ENCODE peak calls at places on chromosomes 4 and X, in nine cellular contexts. J, O, E, C, L, N, G, X and D are unnamed samples.
A peak's percentile ranks its signal among the peaks of the same experiment; 100 is the strongest.

GRCh38 chrX:39170432-39170831 is 369.2 kb downstream of the MID1IP1 start:
- DNase-seq in J (no peak), O (no peak), E (no peak), C (no peak), L (no peak), N (no peak), G (no peak), X (no peak), D (no peak)

GRCh38 chr4:117085185-117085701 is at the start of gene TRAM1L1:
- DNase-seq in J (no peak), O (no peak), E (no peak), C (peak; percentile 85), L (peak; percentile 76), N (no peak), G (peak; percentile 65), X (peak; percentile 74), D (peak; percentile 40)

GRCh38 chrX:27086221-27086620 is 376.9 kb downstream of the PPP4R3C start:
- DNase-seq in J (no peak), O (no peak), E (no peak), C (no peak), L (no peak), N (no peak), G (no peak), X (no peak), D (no peak)

GRCh38 chrX:87160435-87161010 is 357.1 kb upstream of the KLHL4 start:
- DNase-seq in J (no peak), O (no peak), E (no peak), C (no peak), L (no peak), N (no peak), G (no peak), X (no peak), D (no peak)

GRCh38 chr4:38002451-38003071 is 42.4 kb downstream of the PTTG2 start:
- DNase-seq in J (no peak), O (no peak), E (no peak), C (no peak), L (peak; percentile 55), N (no peak), G (no peak), X (no peak), D (no peak)

GRCh38 chr4:120977435-120977997 is 55.0 kb upstream of the PRDM5 start:
- DNase-seq in J (no peak), O (no peak), E (peak; percentile 12), C (no peak), L (peak; percentile 53), N (no peak), G (no peak), X (no peak), D (peak; percentile 57)

GRCh38 chr4:158782539-158783360 is 13.9 kb downstream of the FNIP2 start:
- DNase-seq in J (no peak), O (no peak), E (no peak), C (no peak), L (peak; percentile 68), N (no peak), G (no peak), X (no peak), D (no peak)

GRCh38 chr4:53713767-53714166 is 122.5 kb upstream of the LNX1 start:
- DNase-seq in J (no peak), O (no peak), E (no peak), C (no peak), L (no peak), N (no peak), G (no peak), X (no peak), D (no peak)

GRCh38 chr4:158818595-158818994 is 49.8 kb downstream of the FNIP2 start:
- DNase-seq in J (no peak), O (no peak), E (no peak), C (no peak), L (no peak), N (no peak), G (no peak), X (no peak), D (no peak)

GRCh38 chr4:101232074-101232776 is 115.1 kb downstream of the PPP3CA start:
- DNase-seq in J (no peak), O (no peak), E (no peak), C (no peak), L (peak; percentile 88), N (peak; percentile 10), G (no peak), X (no peak), D (peak; percentile 83)

GRCh38 chr4:176753049-176753448 is 39.7 kb downstream of the VEGFC start:
- DNase-seq in J (no peak), O (no peak), E (peak; percentile 81), C (no peak), L (peak; percentile 92), N (no peak), G (no peak), X (no peak), D (peak; percentile 22)

GRCh38 chr4:154727540-154727939 is 16.3 kb upstream of the LRAT start:
- DNase-seq in J (no peak), O (no peak), E (no peak), C (no peak), L (no peak), N (no peak), G (no peak), X (no peak), D (no peak)

GRCh38 chrX:72020204-72020603 is 109.6 kb downstream of the NHSL2 start:
- DNase-seq in J (no peak), O (no peak), E (no peak), C (no peak), L (no peak), N (no peak), G (no peak), X (no peak), D (no peak)

GRCh38 chr4:185307136-185307950 is 88.4 kb downstream of the LRP2BP start:
- DNase-seq in J (no peak), O (no peak), E (no peak), C (no peak), L (peak; percentile 63), N (no peak), G (no peak), X (no peak), D (peak; percentile 50)

GRCh38 chrX:120664081-120664480 is 34.2 kb upstream of the C1GALT1C1 start:
- DNase-seq in J (no peak), O (no peak), E (peak; percentile 32), C (no peak), L (peak; percentile 12), N (no peak), G (no peak), X (no peak), D (peak; percentile 62)

GRCh38 chr4:20283039-20283438 is 31.3 kb downstream of the SLIT2 start:
- DNase-seq in J (no peak), O (no peak), E (no peak), C (no peak), L (no peak), N (no peak), G (no peak), X (no peak), D (no peak)

GRCh38 chr4:176654565-176655216 is 138.0 kb downstream of the VEGFC start:
- DNase-seq in J (no peak), O (no peak), E (no peak), C (no peak), L (peak; percentile 26), N (no peak), G (no peak), X (no peak), D (no peak)

GRCh38 chr4:173834151-173834550 is 304.1 kb upstream of the HAND2 start:
- DNase-seq in J (no peak), O (no peak), E (no peak), C (no peak), L (no peak), N (no peak), G (no peak), X (no peak), D (no peak)

GRCh38 chr4:26719954-26720552 is 136.2 kb downstream of the TBC1D19 start:
- DNase-seq in J (no peak), O (no peak), E (peak; percentile 8), C (no peak), L (peak; percentile 29), N (no peak), G (no peak), X (no peak), D (peak; percentile 35)
- TF ChIP-seq CTCF in J (peak; percentile 50), O (peak; percentile 59), E (peak; percentile 54), C (peak; percentile 66), L (peak; percentile 18), N (peak; percentile 38), G (peak; percentile 51), X (no peak), D (peak; percentile 67)

GRCh38 chr4:149645790-149646189 is 169.9 kb downstream of the IQCM start:
- DNase-seq in J (no peak), O (no peak), E (no peak), C (no peak), L (no peak), N (no peak), G (no peak), X (no peak), D (peak; percentile 4)
- TF ChIP-seq CTCF in J (no peak), O (no peak), E (no peak), C (no peak), L (no peak), N (no peak), G (no peak), X (no peak), D (no peak)

DNA sequence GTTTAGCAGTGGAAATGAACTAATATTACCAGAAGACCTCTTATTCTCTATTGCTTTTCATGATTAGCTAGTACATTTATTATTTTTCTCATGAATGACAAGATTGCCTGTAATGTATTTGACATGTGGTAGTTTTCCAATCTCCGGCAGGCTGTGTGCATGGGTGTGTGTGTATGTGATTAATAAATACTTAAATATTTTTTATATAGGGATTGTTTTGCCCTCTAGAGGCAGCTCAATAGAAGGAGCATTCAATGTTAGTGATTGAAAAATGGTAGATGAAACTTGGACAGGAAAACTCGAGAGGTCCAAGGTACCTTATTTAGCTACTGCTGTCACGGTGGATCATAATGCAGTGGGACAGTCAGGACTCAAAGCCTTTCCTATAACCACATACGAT is 457.6 kb downstream of the IL1RAPL1 start:
- DNase-seq in J (no peak), O (no peak), E (no peak), C (no peak), L (peak; percentile 8), N (no peak), G (no peak), X (no peak), D (peak; percentile 23)
- TF ChIP-seq CTCF in J (no peak), O (no peak), E (peak; percentile 40), C (no peak), L (peak; percentile 25), N (no peak), G (no peak), X (no peak), D (peak; percentile 19)

GRCh38 chr4:47383829-47384427 is 79.6 kb downstream of the COMMD8 start:
- DNase-seq in J (no peak), O (peak; percentile 23), E (no peak), C (no peak), L (peak; percentile 38), N (no peak), G (no peak), X (no peak), D (peak; percentile 45)
- TF ChIP-seq CTCF in J (peak; percentile 50), O (peak; percentile 85), E (peak; percentile 49), C (peak; percentile 52), L (peak; percentile 26), N (peak; percentile 35), G (peak; percentile 48), X (no peak), D (peak; percentile 48)